ENCODE peak calls at places on chromosomes 13 and 19, in nine cellular contexts. T is upper lobe of left lung; S is sigmoid colon; V is activated CD8-positive, alpha-beta T cell treated with anti-CD3 and anti-CD28 coated beads, Interleukin-2, amount 10 ng/mL, durations not matched to agents 7 days and 5 days; J is mucosa of gallbladder; E is upper lobe of right lung; W is AG09319; L is AG08395; O is activated CD4-positive, alpha-beta T cell treated with anti-CD3 and anti-CD28 coated beads, Interleukin-2, amount 10 ng/mL, durations not matched to agents 7 days and 5 days. G is an unnamed sample.

GRCh38 chr19:32351807-32352630 is 6.6 kb downstream of the ZNF507 start:
- DNase-seq in T (no peak), S (no peak), V (no peak), J (no peak), E (no peak), W (no peak), L (peak), O (no peak), G (no peak)

GRCh38 chr19:14440049-14440448 is 6.9 kb downstream of the PKN1 start:
- DNase-seq in T (peak), S (peak), V (peak), J (peak), E (peak), W (no peak), L (no peak), O (peak), G (peak)

GRCh38 chr19:3353493-3353892 is 12.9 kb upstream of the NFIC start:
- DNase-seq in T (no peak), S (no peak), V (no peak), J (no peak), E (no peak), W (no peak), L (no peak), O (no peak), G (no peak)

GRCh38 chr13:27679396-27679795 is 57.7 kb downstream of the POLR1D start:
- DNase-seq in T (no peak), S (no peak), V (no peak), J (no peak), E (no peak), W (no peak), L (no peak), O (no peak), G (no peak)

GRCh38 chr13:79901336-79901735 is 420.4 kb downstream of the NDFIP2 start:
- DNase-seq in T (no peak), S (no peak), V (no peak), J (no peak), E (no peak), W (no peak), L (no peak), O (no peak), G (no peak)

GRCh38 chr13:74288361-74288911 is 154.2 kb upstream of the KLF12 start:
- DNase-seq in T (peak), S (peak), V (peak), J (peak), E (peak), W (no peak), L (no peak), O (peak), G (peak)

GRCh38 chr19:47263169-47263560 is 6.8 kb downstream of the CCDC9 start:
- DNase-seq in T (no peak), S (no peak), V (no peak), J (no peak), E (no peak), W (no peak), L (no peak), O (no peak), G (no peak)

GRCh38 chr13:97382276-97382675 is 51.7 kb upstream of the RAP2A start:
- DNase-seq in T (no peak), S (no peak), V (no peak), J (no peak), E (no peak), W (no peak), L (no peak), O (no peak), G (no peak)